ENCODE peak calls at places on chromosome 10, in five cellular contexts. One of them, this sample, is unnamed.

GRCh38 chr10:114027041-114027394 is 16.6 kb upstream of the ADRB1 start:
- DNase-seq in cardiac muscle cell: no peak
- DNase-seq in fibroblast of the aortic adventitia: no peak
- DNase-seq in CD4-positive, alpha-beta T cell: no peak
- DNase-seq in MM.1S: no peak
- DNase-seq in this sample: no peak

GRCh38 chr10:89283988-89284475 is 17.8 kb upstream of the IFIT2 start:
- DNase-seq in CD4-positive, alpha-beta T cell: no peak
- DNase-seq in fibroblast of the aortic adventitia: peak; percentile 96
- DNase-seq in MM.1S: no peak
- DNase-seq in cardiac muscle cell: peak; percentile 94
- DNase-seq in this sample: no peak

GRCh38 chr10:127012071-127012768 is 107.0 kb downstream of the DOCK1 start:
- DNase-seq in MM.1S: no peak
- DNase-seq in cardiac muscle cell: no peak
- DNase-seq in CD4-positive, alpha-beta T cell: no peak
- DNase-seq in fibroblast of the aortic adventitia: no peak
- DNase-seq in this sample: no peak

GRCh38 chr10:42519761-42520460 is 118.5 kb downstream of the ZNF33B start:
- DNase-seq in fibroblast of the aortic adventitia: no peak
- DNase-seq in cardiac muscle cell: no peak
- DNase-seq in MM.1S: no peak
- DNase-seq in CD4-positive, alpha-beta T cell: no peak
- DNase-seq in this sample: no peak

GRCh38 chr10:33335800-33336605 is 1.5 kb upstream of the NRP1 start:
- DNase-seq in fibroblast of the aortic adventitia: peak; percentile 88
- DNase-seq in cardiac muscle cell: peak; percentile 87
- DNase-seq in MM.1S: no peak
- DNase-seq in CD4-positive, alpha-beta T cell: no peak
- DNase-seq in this sample: peak; percentile 37

GRCh38 chr10:22652988-22653431 is 61.4 kb downstream of the PIP4K2A start:
- DNase-seq in CD4-positive, alpha-beta T cell: no peak
- DNase-seq in MM.1S: no peak
- DNase-seq in cardiac muscle cell: no peak
- DNase-seq in fibroblast of the aortic adventitia: no peak
- DNase-seq in this sample: no peak

GRCh38 chr10:11823122-11823988 is at the start of gene PROSER2:
- DNase-seq in cardiac muscle cell: peak; percentile 68
- DNase-seq in CD4-positive, alpha-beta T cell: no peak
- DNase-seq in fibroblast of the aortic adventitia: peak; percentile 40
- DNase-seq in MM.1S: no peak
- DNase-seq in this sample: peak; percentile 42

GRCh38 chr10:132471484-132471883 is 66.1 kb upstream of the INPP5A start:
- DNase-seq in fibroblast of the aortic adventitia: no peak
- DNase-seq in cardiac muscle cell: no peak
- DNase-seq in MM.1S: no peak
- DNase-seq in CD4-positive, alpha-beta T cell: no peak
- DNase-seq in this sample: no peak

GRCh38 chr10:124353896-124354295 is 64.8 kb downstream of the OAT start:
- DNase-seq in CD4-positive, alpha-beta T cell: no peak
- DNase-seq in MM.1S: no peak
- DNase-seq in cardiac muscle cell: no peak
- DNase-seq in fibroblast of the aortic adventitia: no peak
- DNase-seq in this sample: no peak

GRCh38 chr10:124866812-124867211 is 65.2 kb downstream of the ABRAXAS2 start:
- DNase-seq in cardiac muscle cell: no peak
- DNase-seq in MM.1S: no peak
- DNase-seq in fibroblast of the aortic adventitia: no peak
- DNase-seq in CD4-positive, alpha-beta T cell: no peak
- DNase-seq in this sample: no peak

GRCh38 chr10:104052351-104052885 is 33.3 kb downstream of the COL17A1 start:
- DNase-seq in fibroblast of the aortic adventitia: peak; percentile 56
- DNase-seq in CD4-positive, alpha-beta T cell: no peak
- DNase-seq in cardiac muscle cell: peak; percentile 63
- DNase-seq in MM.1S: no peak
- DNase-seq in this sample: no peak

GRCh38 chr10:102542800-102543418 is 39.1 kb downstream of the SUFU start:
- DNase-seq in MM.1S: no peak
- DNase-seq in CD4-positive, alpha-beta T cell: no peak
- DNase-seq in cardiac muscle cell: peak; percentile 20
- DNase-seq in fibroblast of the aortic adventitia: peak; percentile 50
- DNase-seq in this sample: no peak

GRCh38 chr10:23362879-23363787 is 18.5 kb upstream of the C10orf67 start:
- DNase-seq in CD4-positive, alpha-beta T cell: peak; percentile 38
- DNase-seq in MM.1S: no peak
- DNase-seq in fibroblast of the aortic adventitia: no peak
- DNase-seq in cardiac muscle cell: no peak
- DNase-seq in this sample: no peak

GRCh38 chr10:74437822-74438221 is 286.8 kb downstream of the ADK start:
- DNase-seq in CD4-positive, alpha-beta T cell: no peak
- DNase-seq in MM.1S: no peak
- DNase-seq in cardiac muscle cell: peak; percentile 17
- DNase-seq in fibroblast of the aortic adventitia: peak; percentile 54
- DNase-seq in this sample: no peak

GRCh38 chr10:28130267-28130666 is 131.4 kb upstream of the ODAD2 start:
- DNase-seq in fibroblast of the aortic adventitia: peak; percentile 33
- DNase-seq in CD4-positive, alpha-beta T cell: no peak
- DNase-seq in MM.1S: no peak
- DNase-seq in cardiac muscle cell: peak; percentile 40
- DNase-seq in this sample: no peak

GRCh38 chr10:6275022-6275997 is 72.6 kb downstream of the PFKFB3 start:
- DNase-seq in fibroblast of the aortic adventitia: peak; percentile 97
- DNase-seq in MM.1S: no peak
- DNase-seq in cardiac muscle cell: peak; percentile 96
- DNase-seq in CD4-positive, alpha-beta T cell: peak; percentile 91
- DNase-seq in this sample: no peak

GRCh38 chr10:81403451-81403850 is 471.5 kb upstream of the NRG3 start:
- DNase-seq in cardiac muscle cell: no peak
- DNase-seq in MM.1S: no peak
- DNase-seq in fibroblast of the aortic adventitia: no peak
- DNase-seq in CD4-positive, alpha-beta T cell: no peak
- DNase-seq in this sample: no peak

GRCh38 chr10:83990126-83990525 is 149.2 kb upstream of the GHITM start:
- DNase-seq in CD4-positive, alpha-beta T cell: no peak
- DNase-seq in MM.1S: peak; percentile 57
- DNase-seq in cardiac muscle cell: no peak
- DNase-seq in fibroblast of the aortic adventitia: no peak
- DNase-seq in this sample: no peak

GRCh38 chr10:34886906-34887615 is 72.0 kb upstream of the PARD3 start:
- DNase-seq in CD4-positive, alpha-beta T cell: no peak
- DNase-seq in fibroblast of the aortic adventitia: no peak
- DNase-seq in cardiac muscle cell: no peak
- DNase-seq in MM.1S: no peak
- DNase-seq in this sample: no peak

GRCh38 chr10:24862586-24862985 is 89.8 kb downstream of the PRTFDC1 start:
- DNase-seq in CD4-positive, alpha-beta T cell: no peak
- DNase-seq in cardiac muscle cell: no peak
- DNase-seq in MM.1S: no peak
- DNase-seq in fibroblast of the aortic adventitia: no peak
- DNase-seq in this sample: no peak

GRCh38 chr10:5563991-5564536 is 39.3 kb downstream of the CALML3 start:
- DNase-seq in MM.1S: no peak
- DNase-seq in cardiac muscle cell: peak; percentile 15
- DNase-seq in fibroblast of the aortic adventitia: no peak
- DNase-seq in CD4-positive, alpha-beta T cell: peak; percentile 69
- DNase-seq in this sample: no peak

GRCh38 chr10:115606727-115607126 is 513.6 kb downstream of the ATRNL1 start:
- DNase-seq in cardiac muscle cell: no peak
- DNase-seq in CD4-positive, alpha-beta T cell: no peak
- DNase-seq in fibroblast of the aortic adventitia: no peak
- DNase-seq in MM.1S: no peak
- DNase-seq in this sample: no peak

GRCh38 chr10:63720072-63720537 is 198.9 kb downstream of the REEP3 start:
- DNase-seq in cardiac muscle cell: peak; percentile 65
- DNase-seq in CD4-positive, alpha-beta T cell: peak; percentile 33
- DNase-seq in fibroblast of the aortic adventitia: peak; percentile 62
- DNase-seq in MM.1S: peak; percentile 62
- DNase-seq in this sample: no peak

GRCh38 chr10:107022600-107023354 is 141.7 kb downstream of the SORCS1 start:
- DNase-seq in fibroblast of the aortic adventitia: no peak
- DNase-seq in CD4-positive, alpha-beta T cell: no peak
- DNase-seq in MM.1S: no peak
- DNase-seq in cardiac muscle cell: no peak
- DNase-seq in this sample: no peak

GRCh38 chr10:75530337-75530736 is 98.9 kb downstream of the LRMDA start:
- DNase-seq in MM.1S: no peak
- DNase-seq in cardiac muscle cell: no peak
- DNase-seq in fibroblast of the aortic adventitia: peak; percentile 77
- DNase-seq in CD4-positive, alpha-beta T cell: no peak
- DNase-seq in this sample: no peak

GRCh38 chr10:104170610-104171269 is 48.8 kb downstream of the SFR1 start:
- DNase-seq in CD4-positive, alpha-beta T cell: no peak
- DNase-seq in fibroblast of the aortic adventitia: no peak
- DNase-seq in cardiac muscle cell: no peak
- DNase-seq in MM.1S: no peak
- DNase-seq in this sample: no peak

GRCh38 chr10:65931291-65932080 is 994.4 kb upstream of the LRRTM3 start:
- DNase-seq in CD4-positive, alpha-beta T cell: no peak
- DNase-seq in MM.1S: no peak
- DNase-seq in fibroblast of the aortic adventitia: no peak
- DNase-seq in cardiac muscle cell: no peak
- DNase-seq in this sample: no peak

GRCh38 chr10:6494452-6494839 is 85.6 kb downstream of the PRKCQ start:
- DNase-seq in CD4-positive, alpha-beta T cell: no peak
- DNase-seq in MM.1S: no peak
- DNase-seq in cardiac muscle cell: no peak
- DNase-seq in fibroblast of the aortic adventitia: no peak
- DNase-seq in this sample: no peak

GRCh38 chr10:76643465-76643864 is 994.1 kb downstream of the KCNMA1 start:
- DNase-seq in MM.1S: no peak
- DNase-seq in fibroblast of the aortic adventitia: no peak
- DNase-seq in cardiac muscle cell: no peak
- DNase-seq in CD4-positive, alpha-beta T cell: no peak
- DNase-seq in this sample: no peak

GRCh38 chr10:132783165-132783736 is 2.7 kb downstream of the NKX6-2 start:
- DNase-seq in cardiac muscle cell: no peak
- DNase-seq in MM.1S: no peak
- DNase-seq in fibroblast of the aortic adventitia: no peak
- DNase-seq in CD4-positive, alpha-beta T cell: no peak
- DNase-seq in this sample: no peak

GRCh38 chr10:113230018-113230610 is 280.1 kb downstream of the TCF7L2 start:
- DNase-seq in CD4-positive, alpha-beta T cell: no peak
- DNase-seq in fibroblast of the aortic adventitia: no peak
- DNase-seq in MM.1S: no peak
- DNase-seq in cardiac muscle cell: no peak
- DNase-seq in this sample: no peak

GRCh38 chr10:110184363-110184762 is 23.0 kb upstream of the MXI1 start:
- DNase-seq in CD4-positive, alpha-beta T cell: no peak
- DNase-seq in cardiac muscle cell: no peak
- DNase-seq in MM.1S: no peak
- DNase-seq in fibroblast of the aortic adventitia: no peak
- DNase-seq in this sample: no peak

DNA sequence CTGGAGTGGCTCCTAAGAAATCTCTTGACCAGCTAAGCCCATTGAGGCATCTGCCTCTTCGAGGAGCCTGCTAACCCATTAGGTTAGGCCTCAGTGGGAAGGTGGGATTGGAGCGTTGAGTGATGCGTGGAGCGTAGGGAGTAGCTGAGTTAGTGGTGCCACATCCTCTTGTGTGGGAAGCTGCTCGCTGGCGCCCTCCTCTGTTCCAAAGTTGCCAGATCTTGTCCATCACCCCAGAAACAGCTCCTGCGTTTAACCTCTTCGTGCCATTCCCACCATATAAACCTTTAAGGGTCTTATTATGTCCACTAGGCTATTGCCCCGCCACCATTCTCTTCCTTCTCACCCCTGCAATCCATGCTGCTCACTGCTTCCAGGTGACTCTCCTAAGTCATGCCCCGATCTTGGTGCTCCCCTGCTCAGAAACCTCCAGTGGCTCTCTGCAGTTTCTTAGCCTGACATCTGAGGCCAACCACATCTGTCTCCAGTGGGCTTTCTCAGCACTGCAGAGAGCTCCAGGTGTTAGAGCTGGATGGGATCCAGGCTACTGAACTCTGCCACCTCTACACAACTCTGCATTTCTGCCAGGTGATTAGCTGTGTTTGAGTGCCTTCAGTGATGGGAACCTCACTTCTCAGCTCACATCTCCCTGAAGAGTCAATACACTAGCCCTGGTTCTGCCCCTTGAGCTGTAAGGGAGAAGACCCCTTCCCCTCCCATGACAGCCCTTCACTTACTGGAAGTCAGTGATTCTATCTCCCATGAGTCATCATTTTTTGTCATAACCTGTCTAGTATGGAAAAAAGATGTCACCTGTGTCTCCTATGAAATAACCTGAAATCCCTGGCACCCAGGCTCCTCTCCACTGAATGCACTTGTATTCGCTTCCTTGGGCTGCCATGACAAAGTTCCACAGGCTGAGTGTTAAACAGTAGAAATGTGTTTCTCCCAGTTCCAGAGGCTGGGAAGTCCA is 65.0 kb upstream of the FGFR2 start:
- DNase-seq in MM.1S: no peak
- DNase-seq in CD4-positive, alpha-beta T cell: no peak
- DNase-seq in cardiac muscle cell: no peak
- DNase-seq in fibroblast of the aortic adventitia: no peak
- DNase-seq in this sample: peak; percentile 23
- TF ChIP-seq CTCF in MM.1S: no peak
- TF ChIP-seq CTCF in CD4-positive, alpha-beta T cell: no peak
- TF ChIP-seq CTCF in cardiac muscle cell: peak; percentile 25
- TF ChIP-seq CTCF in fibroblast of the aortic adventitia: no peak
- TF ChIP-seq CTCF in this sample: peak; percentile 53

GRCh38 chr10:31123946-31124345 is 92.3 kb upstream of the ZNF438 start:
- DNase-seq in MM.1S: no peak
- DNase-seq in cardiac muscle cell: no peak
- DNase-seq in fibroblast of the aortic adventitia: no peak
- DNase-seq in CD4-positive, alpha-beta T cell: no peak
- DNase-seq in this sample: no peak
- TF ChIP-seq CTCF in MM.1S: no peak
- TF ChIP-seq CTCF in cardiac muscle cell: no peak
- TF ChIP-seq CTCF in fibroblast of the aortic adventitia: no peak
- TF ChIP-seq CTCF in CD4-positive, alpha-beta T cell: no peak
- TF ChIP-seq CTCF in this sample: no peak

GRCh38 chr10:44341901-44342300 is 43.0 kb downstream of the CXCL12 start:
- DNase-seq in MM.1S: no peak
- DNase-seq in fibroblast of the aortic adventitia: no peak
- DNase-seq in CD4-positive, alpha-beta T cell: no peak
- DNase-seq in cardiac muscle cell: no peak
- DNase-seq in this sample: no peak

GRCh38 chr10:44343836-44344235 is 41.1 kb downstream of the CXCL12 start:
- DNase-seq in CD4-positive, alpha-beta T cell: no peak
- DNase-seq in cardiac muscle cell: no peak
- DNase-seq in MM.1S: no peak
- DNase-seq in fibroblast of the aortic adventitia: no peak
- DNase-seq in this sample: no peak

GRCh38 chr10:44347609-44348400 is 37.1 kb downstream of the CXCL12 start:
- DNase-seq in CD4-positive, alpha-beta T cell: no peak
- DNase-seq in cardiac muscle cell: no peak
- DNase-seq in MM.1S: no peak
- DNase-seq in fibroblast of the aortic adventitia: no peak
- DNase-seq in this sample: no peak

GRCh38 chr10:44348496-44348895 is 36.4 kb downstream of the CXCL12 start:
- DNase-seq in CD4-positive, alpha-beta T cell: no peak
- DNase-seq in fibroblast of the aortic adventitia: no peak
- DNase-seq in cardiac muscle cell: no peak
- DNase-seq in MM.1S: no peak
- DNase-seq in this sample: no peak

GRCh38 chr10:44344727-44345126 is 40.2 kb downstream of the CXCL12 start:
- DNase-seq in cardiac muscle cell: no peak
- DNase-seq in fibroblast of the aortic adventitia: no peak
- DNase-seq in MM.1S: no peak
- DNase-seq in CD4-positive, alpha-beta T cell: no peak
- DNase-seq in this sample: no peak
- TF ChIP-seq CTCF in cardiac muscle cell: no peak
- TF ChIP-seq CTCF in fibroblast of the aortic adventitia: no peak
- TF ChIP-seq CTCF in MM.1S: no peak
- TF ChIP-seq CTCF in CD4-positive, alpha-beta T cell: no peak
- TF ChIP-seq CTCF in this sample: peak; percentile 9

GRCh38 chr10:118712930-118713634 is 41.7 kb downstream of the CACUL1 start:
- DNase-seq in cardiac muscle cell: no peak
- DNase-seq in CD4-positive, alpha-beta T cell: no peak
- DNase-seq in fibroblast of the aortic adventitia: no peak
- DNase-seq in MM.1S: no peak
- DNase-seq in this sample: no peak
- TF ChIP-seq CTCF in cardiac muscle cell: peak; percentile 21
- TF ChIP-seq CTCF in CD4-positive, alpha-beta T cell: no peak
- TF ChIP-seq CTCF in fibroblast of the aortic adventitia: peak; percentile 21
- TF ChIP-seq CTCF in MM.1S: peak; percentile 16
- TF ChIP-seq CTCF in this sample: peak; percentile 31